ENCODE peak calls at places on chromosomes 7 and 10, in six cellular contexts. One of them, this sample, is unnamed. For H3K4me1, the result is how much of the 10 kb centered on the place peaks cover.

GRCh38 chr10:44636625-44637024 is 251.7 kb upstream of the CXCL12 start:
- DNase-seq in sigmoid colon: no peak
- DNase-seq in IMR-90: no peak
- DNase-seq in suprapubic skin: no peak
- DNase-seq in body of pancreas: no peak
- DNase-seq in thyroid gland: no peak
- DNase-seq in this sample: no peak

GRCh38 chr7:131908719-131909118 is 352.3 kb upstream of the PODXL start:
- DNase-seq in sigmoid colon: no peak
- DNase-seq in body of pancreas: no peak
- DNase-seq in IMR-90: no peak
- DNase-seq in thyroid gland: no peak
- DNase-seq in suprapubic skin: no peak
- DNase-seq in this sample: no peak

GRCh38 chr7:17307969-17308648 is 9.7 kb downstream of the AHR start:
- DNase-seq in IMR-90: no peak
- DNase-seq in thyroid gland: no peak
- DNase-seq in suprapubic skin: no peak
- DNase-seq in sigmoid colon: no peak
- DNase-seq in body of pancreas: no peak
- DNase-seq in this sample: no peak

GRCh38 chr7:92694211-92694610 is 104.0 kb upstream of the FAM133B start:
- DNase-seq in IMR-90: no peak
- DNase-seq in suprapubic skin: no peak
- DNase-seq in body of pancreas: no peak
- DNase-seq in sigmoid colon: no peak
- DNase-seq in thyroid gland: no peak
- DNase-seq in this sample: no peak

GRCh38 chr10:121078672-121079102 is 227.5 kb downstream of the WDR11 start:
- DNase-seq in suprapubic skin: no peak
- DNase-seq in thyroid gland: no peak
- DNase-seq in body of pancreas: no peak
- DNase-seq in IMR-90: no peak
- DNase-seq in sigmoid colon: no peak
- DNase-seq in this sample: no peak

GRCh38 chr7:112748381-112748780 is 41.8 kb downstream of the TMEM168 start:
- DNase-seq in IMR-90: no peak
- DNase-seq in body of pancreas: no peak
- DNase-seq in suprapubic skin: no peak
- DNase-seq in sigmoid colon: no peak
- DNase-seq in thyroid gland: no peak
- DNase-seq in this sample: no peak

GRCh38 chr10:9211228-9211627 is 1156.7 kb downstream of the GATA3 start:
- DNase-seq in sigmoid colon: no peak
- DNase-seq in thyroid gland: no peak
- DNase-seq in IMR-90: peak
- DNase-seq in body of pancreas: no peak
- DNase-seq in suprapubic skin: no peak
- DNase-seq in this sample: no peak

GRCh38 chr10:68625316-68625921 is 65.3 kb downstream of the TET1 start:
- DNase-seq in body of pancreas: no peak
- DNase-seq in thyroid gland: no peak
- DNase-seq in suprapubic skin: no peak
- DNase-seq in IMR-90: no peak
- DNase-seq in sigmoid colon: no peak
- DNase-seq in this sample: no peak

GRCh38 chr7:13990984-13991790 is 1.7 kb upstream of the ETV1 start:
- DNase-seq in sigmoid colon: peak
- DNase-seq in body of pancreas: peak
- DNase-seq in suprapubic skin: peak
- DNase-seq in thyroid gland: peak
- DNase-seq in IMR-90: peak
- DNase-seq in this sample: peak

GRCh38 chr7:71612011-71612410 is 480.1 kb downstream of the GALNT17 start:
- DNase-seq in suprapubic skin: no peak
- DNase-seq in thyroid gland: no peak
- DNase-seq in IMR-90: no peak
- DNase-seq in body of pancreas: no peak
- DNase-seq in sigmoid colon: no peak
- DNase-seq in this sample: no peak

GRCh38 chr7:96596120-96596826 is 113.4 kb downstream of the SEM1 start:
- DNase-seq in IMR-90: no peak
- DNase-seq in body of pancreas: peak
- DNase-seq in sigmoid colon: no peak
- DNase-seq in thyroid gland: peak
- DNase-seq in suprapubic skin: no peak
- DNase-seq in this sample: no peak

GRCh38 chr7:55474944-55475911 is 97.1 kb downstream of the VOPP1 start:
- DNase-seq in IMR-90: no peak
- DNase-seq in suprapubic skin: no peak
- DNase-seq in thyroid gland: no peak
- DNase-seq in sigmoid colon: no peak
- DNase-seq in body of pancreas: no peak
- DNase-seq in this sample: no peak

GRCh38 chr7:149330914-149331567 is 69.0 kb downstream of the ZNF783 start:
- DNase-seq in IMR-90: no peak
- DNase-seq in body of pancreas: no peak
- DNase-seq in thyroid gland: no peak
- DNase-seq in sigmoid colon: no peak
- DNase-seq in suprapubic skin: no peak
- DNase-seq in this sample: no peak

GRCh38 chr10:46287846-46288480 is 1.2 kb downstream of the ANTXRL start:
- DNase-seq in thyroid gland: peak
- DNase-seq in body of pancreas: no peak
- DNase-seq in IMR-90: no peak
- DNase-seq in suprapubic skin: no peak
- DNase-seq in sigmoid colon: peak
- DNase-seq in this sample: no peak

GRCh38 chr7:77727527-77727926 is 31.3 kb downstream of the RSBN1L start:
- DNase-seq in thyroid gland: peak
- DNase-seq in body of pancreas: no peak
- DNase-seq in IMR-90: no peak
- DNase-seq in sigmoid colon: no peak
- DNase-seq in suprapubic skin: no peak
- DNase-seq in this sample: no peak

GRCh38 chr10:124071141-124071540 is 22.3 kb downstream of the CHST15 start:
- DNase-seq in sigmoid colon: no peak
- DNase-seq in IMR-90: no peak
- DNase-seq in thyroid gland: no peak
- DNase-seq in body of pancreas: no peak
- DNase-seq in suprapubic skin: no peak
- DNase-seq in this sample: no peak

GRCh38 chr10:124070666-124071065 is 22.7 kb downstream of the CHST15 start:
- DNase-seq in IMR-90: no peak
- DNase-seq in body of pancreas: no peak
- DNase-seq in sigmoid colon: no peak
- DNase-seq in thyroid gland: no peak
- DNase-seq in suprapubic skin: no peak
- DNase-seq in this sample: no peak

GRCh38 chr10:124073642-124074377 is 19.6 kb downstream of the CHST15 start:
- DNase-seq in body of pancreas: no peak
- DNase-seq in IMR-90: no peak
- DNase-seq in suprapubic skin: no peak
- DNase-seq in thyroid gland: no peak
- DNase-seq in sigmoid colon: no peak
- DNase-seq in this sample: no peak

GRCh38 chr10:124072106-124072505 is 21.3 kb downstream of the CHST15 start:
- DNase-seq in body of pancreas: no peak
- DNase-seq in sigmoid colon: no peak
- DNase-seq in suprapubic skin: no peak
- DNase-seq in thyroid gland: no peak
- DNase-seq in IMR-90: no peak
- DNase-seq in this sample: no peak

DNA sequence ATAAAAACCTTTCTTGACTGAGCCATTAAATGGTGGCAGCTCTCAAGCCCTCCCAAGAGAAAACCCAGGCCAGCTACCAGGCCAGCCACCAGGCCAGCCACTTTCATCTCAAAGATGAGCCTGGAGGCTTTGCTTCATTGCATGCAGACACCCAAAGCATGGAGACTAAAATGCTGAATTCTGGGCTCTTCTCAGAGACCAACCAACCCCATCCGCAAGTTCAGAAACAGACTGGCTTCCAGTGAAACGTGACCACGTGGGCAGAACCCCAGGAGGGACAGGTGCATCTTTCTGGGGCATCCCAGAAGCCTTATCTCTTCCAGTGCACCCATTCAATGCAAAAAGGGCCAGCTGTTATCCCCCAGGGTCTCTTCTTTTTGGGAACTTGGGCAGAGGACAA is 20.9 kb downstream of the CHST15 start:
- DNase-seq in sigmoid colon: no peak
- DNase-seq in body of pancreas: no peak
- DNase-seq in thyroid gland: no peak
- DNase-seq in suprapubic skin: no peak
- DNase-seq in IMR-90: no peak
- DNase-seq in this sample: no peak
- H3K4me1 ChIP-seq in sigmoid colon: under half
- H3K4me1 ChIP-seq in body of pancreas: under half
- H3K4me1 ChIP-seq in thyroid gland: under half
- H3K4me1 ChIP-seq in suprapubic skin: under half
- H3K4me1 ChIP-seq in IMR-90: under half
- H3K4me1 ChIP-seq in this sample: under half

GRCh38 chr10:14953452-14954000 is 370 bp downstream of the DCLRE1C start:
- DNase-seq in thyroid gland: peak
- DNase-seq in IMR-90: peak
- DNase-seq in body of pancreas: peak
- DNase-seq in sigmoid colon: peak
- DNase-seq in suprapubic skin: no peak
- DNase-seq in this sample: peak
- TF ChIP-seq CTCF in thyroid gland: peak
- TF ChIP-seq CTCF in IMR-90: peak
- TF ChIP-seq CTCF in body of pancreas: no peak
- TF ChIP-seq CTCF in sigmoid colon: no peak
- TF ChIP-seq CTCF in suprapubic skin: no peak
- TF ChIP-seq CTCF in this sample: no peak

GRCh38 chr10:119650062-119650461 is 1.1 kb upstream of the BAG3 start:
- DNase-seq in body of pancreas: no peak
- DNase-seq in suprapubic skin: no peak
- DNase-seq in thyroid gland: no peak
- DNase-seq in IMR-90: no peak
- DNase-seq in sigmoid colon: no peak
- DNase-seq in this sample: no peak

GRCh38 chr10:119651514-119652327 is 541 bp downstream of the BAG3 start:
- DNase-seq in thyroid gland: peak
- DNase-seq in suprapubic skin: peak
- DNase-seq in IMR-90: no peak
- DNase-seq in sigmoid colon: peak
- DNase-seq in body of pancreas: no peak
- DNase-seq in this sample: no peak

GRCh38 chr10:119653209-119653608 is 2.0 kb downstream of the BAG3 start:
- DNase-seq in sigmoid colon: no peak
- DNase-seq in thyroid gland: no peak
- DNase-seq in body of pancreas: no peak
- DNase-seq in suprapubic skin: no peak
- DNase-seq in IMR-90: peak
- DNase-seq in this sample: no peak

GRCh38 chr10:119652361-119652760 is 1.2 kb downstream of the BAG3 start:
- DNase-seq in suprapubic skin: no peak
- DNase-seq in body of pancreas: peak
- DNase-seq in thyroid gland: peak
- DNase-seq in IMR-90: peak
- DNase-seq in sigmoid colon: no peak
- DNase-seq in this sample: no peak

DNA sequence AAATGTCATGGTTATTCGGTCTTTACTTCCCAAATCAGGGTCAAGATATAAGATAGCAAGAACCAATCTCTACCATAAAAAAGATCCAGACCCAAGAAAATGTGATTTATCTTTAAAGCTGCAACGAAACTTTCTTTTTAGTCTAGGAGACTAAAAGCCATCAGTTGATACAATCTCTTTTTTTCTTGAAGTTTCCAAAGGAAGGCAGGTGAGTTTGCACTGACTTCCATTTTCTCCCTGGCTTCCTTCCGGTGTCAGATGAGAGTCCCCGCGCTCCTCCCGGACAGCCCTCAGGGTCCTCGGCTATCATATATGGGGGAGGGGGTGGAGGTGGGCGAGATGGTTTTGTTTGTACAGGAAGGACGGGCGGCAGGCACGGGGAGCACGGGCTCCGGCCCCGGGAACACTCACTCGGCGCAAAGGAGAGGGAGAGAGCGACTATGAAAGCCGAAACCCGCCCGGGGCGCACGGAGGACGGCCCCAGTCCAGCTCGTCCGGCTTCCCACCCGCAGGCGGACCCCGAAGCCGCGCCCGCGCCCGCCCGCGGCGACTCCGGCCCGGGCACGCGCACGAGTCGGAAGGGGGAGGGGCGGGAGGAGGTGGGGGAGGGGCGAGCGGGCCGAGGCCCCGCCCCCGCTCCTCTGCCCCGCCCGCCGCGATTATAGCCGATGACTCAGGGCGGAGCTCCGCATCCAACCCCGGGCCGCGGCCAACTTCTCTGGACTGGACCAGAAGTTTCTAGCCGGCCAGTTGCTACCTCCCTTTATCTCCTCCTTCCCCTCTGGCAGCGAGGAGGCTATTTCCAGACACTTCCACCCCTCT is at the start of gene BAG3:
- DNase-seq in IMR-90: peak
- DNase-seq in suprapubic skin: peak
- DNase-seq in sigmoid colon: peak
- DNase-seq in thyroid gland: peak
- DNase-seq in body of pancreas: peak
- DNase-seq in this sample: peak
- TF ChIP-seq POLR2A in IMR-90: peak
- TF ChIP-seq POLR2A in suprapubic skin: no peak
- TF ChIP-seq POLR2A in sigmoid colon: peak
- TF ChIP-seq POLR2A in thyroid gland: peak
- TF ChIP-seq POLR2A in body of pancreas: peak
- TF ChIP-seq POLR2A in this sample: no peak

DNA sequence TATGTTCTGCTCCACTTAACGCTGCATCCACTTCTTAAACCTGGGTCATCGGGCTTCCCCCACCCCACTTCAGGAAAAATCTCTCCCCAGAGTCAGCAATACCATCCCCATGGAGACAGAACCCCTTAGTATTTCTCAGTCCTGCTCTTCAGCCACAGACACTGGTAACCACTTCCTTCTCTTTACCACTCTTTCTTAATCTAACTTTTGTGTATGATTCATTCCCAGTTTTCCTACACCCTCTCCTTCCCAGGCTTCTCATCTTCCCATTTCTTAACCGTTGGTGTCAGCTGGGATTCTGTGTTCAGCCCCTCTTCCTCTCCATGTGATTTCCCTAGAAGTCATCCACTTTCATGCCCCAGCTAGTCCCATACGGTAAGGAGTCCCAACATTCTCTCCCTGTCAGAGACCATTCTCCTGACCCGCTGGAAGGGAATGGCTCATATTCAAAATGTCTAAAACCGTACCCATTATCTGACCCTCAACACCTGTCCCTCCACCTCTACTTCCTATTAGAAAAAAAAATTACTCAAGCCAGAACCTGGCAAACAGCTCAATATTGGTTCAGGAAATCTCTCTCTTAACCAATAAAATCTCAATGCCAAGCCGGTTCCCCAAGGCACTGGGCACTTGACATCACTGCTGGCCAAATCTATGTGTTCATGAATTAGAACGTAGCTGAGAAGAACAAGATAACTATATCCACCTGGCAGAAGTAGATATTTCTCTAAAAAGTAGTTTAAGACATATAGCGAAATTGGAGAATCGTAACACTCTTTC is 89.4 kb downstream of the DGKI start:
- DNase-seq in IMR-90: peak
- DNase-seq in thyroid gland: no peak
- DNase-seq in sigmoid colon: no peak
- DNase-seq in suprapubic skin: no peak
- DNase-seq in body of pancreas: no peak
- DNase-seq in this sample: no peak
- H3K4me1 ChIP-seq in IMR-90: under half
- H3K4me1 ChIP-seq in thyroid gland: under half
- H3K4me1 ChIP-seq in sigmoid colon: under half
- H3K4me1 ChIP-seq in suprapubic skin: under half
- H3K4me1 ChIP-seq in body of pancreas: under half
- H3K4me1 ChIP-seq in this sample: under half

This sample was measured in heart left ventricle.